ENCODE peak calls at places on chromosomes 7 and 10, in eight cellular contexts. Z, E, P, N, V, J, X and I are unnamed samples.

GRCh38 chr10:113960617-113961260 is 82.9 kb upstream of the ADRB1 start:
- DNase-seq in Z (peak), E (no peak), P (no peak), N (no peak), V (peak), J (peak), X (no peak), I (no peak)

GRCh38 chr7:45055594-45056219 is 33.1 kb downstream of the NACAD start:
- DNase-seq in Z (no peak), E (no peak), P (no peak), N (no peak), V (no peak), J (no peak), X (no peak), I (no peak)

GRCh38 chr7:127598318-127598717 is 4.8 kb downstream of the FSCN3 start:
- DNase-seq in Z (no peak), E (no peak), P (no peak), N (no peak), V (no peak), J (no peak), X (peak), I (no peak)

GRCh38 chr10:79487296-79488194 is 24.8 kb upstream of the EIF5AL1 start:
- DNase-seq in Z (peak), E (peak), P (peak), N (no peak), V (no peak), J (peak), X (peak), I (no peak)

GRCh38 chr7:151010307-151011096 is 13.8 kb downstream of the ATG9B start:
- DNase-seq in Z (peak), E (no peak), P (no peak), N (no peak), V (peak), J (peak), X (no peak), I (no peak)

GRCh38 chr10:61313460-61313859 is 139.7 kb downstream of the TMEM26 start:
- DNase-seq in Z (no peak), E (no peak), P (no peak), N (no peak), V (no peak), J (no peak), X (no peak), I (no peak)

GRCh38 chr10:77493851-77494788 is 143.5 kb downstream of the KCNMA1 start:
- DNase-seq in Z (no peak), E (no peak), P (no peak), N (no peak), V (no peak), J (no peak), X (peak), I (no peak)

GRCh38 chr7:123751816-123752215 is 3.0 kb upstream of the WASL start:
- DNase-seq in Z (no peak), E (no peak), P (no peak), N (no peak), V (no peak), J (no peak), X (no peak), I (no peak)

GRCh38 chr7:123961731-123962130 is 36.7 kb downstream of the SPAM1 start:
- DNase-seq in Z (no peak), E (no peak), P (no peak), N (no peak), V (no peak), J (peak), X (no peak), I (peak)

GRCh38 chr7:146698995-146699610 is 582.5 kb downstream of the CNTNAP2 start:
- DNase-seq in Z (no peak), E (no peak), P (no peak), N (no peak), V (no peak), J (no peak), X (no peak), I (no peak)

GRCh38 chr10:7408003-7408493 is 2.8 kb downstream of the SFMBT2 start:
- DNase-seq in Z (peak), E (no peak), P (peak), N (no peak), V (peak), J (peak), X (peak), I (no peak)

GRCh38 chr10:782751-783648 is 93.5 kb upstream of the DIP2C start:
- DNase-seq in Z (peak), E (no peak), P (no peak), N (no peak), V (no peak), J (no peak), X (peak), I (no peak)

GRCh38 chr7:108299251-108300014 is 156.8 kb downstream of the NRCAM start:
- DNase-seq in Z (no peak), E (no peak), P (no peak), N (no peak), V (no peak), J (no peak), X (no peak), I (no peak)

GRCh38 chr10:73998623-73999622 is 1.0 kb downstream of the VCL start:
- DNase-seq in Z (peak), E (peak), P (peak), N (no peak), V (no peak), J (peak), X (peak), I (no peak)

GRCh38 chr7:44110724-44111635 is 6.8 kb downstream of the AEBP1 start:
- DNase-seq in Z (no peak), E (peak), P (peak), N (no peak), V (no peak), J (no peak), X (no peak), I (no peak)

GRCh38 chr7:74627699-74628411 is 29.7 kb upstream of the GTF2I start:
- DNase-seq in Z (no peak), E (peak), P (peak), N (no peak), V (no peak), J (no peak), X (no peak), I (peak)

GRCh38 chr10:133527779-133528271 is 662 bp downstream of the CYP2E1 start:
- DNase-seq in Z (no peak), E (no peak), P (no peak), N (no peak), V (no peak), J (no peak), X (no peak), I (no peak)

GRCh38 chr7:139995034-139995915 is 67.5 kb downstream of the PARP12 start:
- DNase-seq in Z (no peak), E (peak), P (peak), N (no peak), V (no peak), J (no peak), X (no peak), I (no peak)

GRCh38 chr10:99461230-99461629 is 30.8 kb upstream of the GOT1 start:
- DNase-seq in Z (no peak), E (no peak), P (no peak), N (no peak), V (no peak), J (no peak), X (no peak), I (no peak)

GRCh38 chr7:100489824-100490223 is 6.1 kb downstream of the NYAP1 start:
- DNase-seq in Z (peak), E (peak), P (no peak), N (peak), V (peak), J (peak), X (peak), I (peak)

GRCh38 chr10:80460399-80461207 is 6.5 kb downstream of the TSPAN14 start:
- DNase-seq in Z (no peak), E (no peak), P (peak), N (no peak), V (no peak), J (no peak), X (peak), I (no peak)

GRCh38 chr7:55484834-55485233 is 87.5 kb downstream of the VOPP1 start:
- DNase-seq in Z (no peak), E (peak), P (no peak), N (no peak), V (no peak), J (no peak), X (no peak), I (no peak)

GRCh38 chr10:92544296-92544695 is 29.6 kb downstream of the IDE start:
- DNase-seq in Z (peak), E (no peak), P (no peak), N (no peak), V (no peak), J (no peak), X (no peak), I (peak)

GRCh38 chr7:142930126-142930730 is 3.3 kb downstream of the TRPV5 start:
- DNase-seq in Z (no peak), E (no peak), P (no peak), N (no peak), V (no peak), J (no peak), X (no peak), I (no peak)

GRCh38 chr10:70458329-70459060 is 17.0 kb upstream of the NODAL start:
- DNase-seq in Z (no peak), E (no peak), P (peak), N (no peak), V (no peak), J (peak), X (peak), I (no peak)

GRCh38 chr7:108181073-108181985 is 51.2 kb upstream of the LAMB4 start:
- DNase-seq in Z (no peak), E (peak), P (no peak), N (peak), V (no peak), J (no peak), X (peak), I (peak)

GRCh38 chr7:35630573-35630972 is 64.4 kb downstream of the HERPUD2 start:
- DNase-seq in Z (no peak), E (no peak), P (no peak), N (no peak), V (no peak), J (no peak), X (no peak), I (no peak)

GRCh38 chr10:75294866-75295692 is 59.3 kb upstream of the COMTD1 start:
- DNase-seq in Z (peak), E (peak), P (peak), N (no peak), V (peak), J (peak), X (peak), I (no peak)

GRCh38 chr7:140683657-140684056 is 10.9 kb downstream of the ADCK2 start:
- DNase-seq in Z (no peak), E (no peak), P (no peak), N (no peak), V (no peak), J (no peak), X (no peak), I (no peak)

GRCh38 chr10:42981358-42982236 is 95.3 kb upstream of the RET start:
- DNase-seq in Z (no peak), E (no peak), P (peak), N (no peak), V (no peak), J (peak), X (no peak), I (no peak)

GRCh38 chr7:87933953-87934698 is at the start of gene ADAM22:
- DNase-seq in Z (peak), E (peak), P (peak), N (peak), V (peak), J (peak), X (peak), I (peak)

GRCh38 chr7:97578225-97578624 is 153.7 kb upstream of the TAC1 start:
- DNase-seq in Z (no peak), E (no peak), P (no peak), N (no peak), V (no peak), J (no peak), X (no peak), I (no peak)